ENCODE peak calls at places on chromosomes 1 and 21, in nine cellular contexts. One of them, this sample, is unnamed.

GRCh38 chr1:179058343-179059184 is 23.3 kb upstream of the TOR3A start:
- DNase-seq in BJ: peak; percentile 58
- DNase-seq in neuronal stem cell: no peak
- DNase-seq in ovary: no peak
- DNase-seq in uterus: no peak
- DNase-seq in psoas muscle: no peak
- DNase-seq in HFF-Myc: no peak
- DNase-seq in heart right ventricle: no peak
- DNase-seq in neural progenitor cell: no peak
- DNase-seq in this sample: no peak

GRCh38 chr1:26358411-26359384 is 4.8 kb upstream of the CRYBG2 start:
- DNase-seq in BJ: no peak
- DNase-seq in neuronal stem cell: no peak
- DNase-seq in HFF-Myc: no peak
- DNase-seq in heart right ventricle: no peak
- DNase-seq in psoas muscle: no peak
- DNase-seq in ovary: no peak
- DNase-seq in neural progenitor cell: no peak
- DNase-seq in uterus: no peak
- DNase-seq in this sample: peak; percentile 65

GRCh38 chr1:180563013-180563827 is 4.5 kb downstream of the OVAAL start:
- DNase-seq in neural progenitor cell: no peak
- DNase-seq in BJ: no peak
- DNase-seq in HFF-Myc: no peak
- DNase-seq in neuronal stem cell: no peak
- DNase-seq in ovary: no peak
- DNase-seq in heart right ventricle: no peak
- DNase-seq in uterus: no peak
- DNase-seq in psoas muscle: no peak
- DNase-seq in this sample: no peak

GRCh38 chr1:185479781-185480180 is 162.7 kb upstream of the IVNS1ABP start:
- DNase-seq in HFF-Myc: no peak
- DNase-seq in neural progenitor cell: peak; percentile 59
- DNase-seq in psoas muscle: no peak
- DNase-seq in BJ: no peak
- DNase-seq in heart right ventricle: no peak
- DNase-seq in uterus: no peak
- DNase-seq in neuronal stem cell: peak; percentile 18
- DNase-seq in ovary: no peak
- DNase-seq in this sample: no peak

GRCh38 chr1:21914880-21915640 is 22.1 kb downstream of the HSPG2 start:
- DNase-seq in neural progenitor cell: no peak
- DNase-seq in HFF-Myc: no peak
- DNase-seq in neuronal stem cell: no peak
- DNase-seq in BJ: no peak
- DNase-seq in uterus: no peak
- DNase-seq in ovary: no peak
- DNase-seq in psoas muscle: peak; percentile 44
- DNase-seq in heart right ventricle: peak; percentile 72
- DNase-seq in this sample: no peak

GRCh38 chr1:24964811-24965570 is 34.9 kb upstream of the RUNX3 start:
- DNase-seq in HFF-Myc: no peak
- DNase-seq in psoas muscle: peak; percentile 34
- DNase-seq in uterus: no peak
- DNase-seq in neuronal stem cell: no peak
- DNase-seq in ovary: no peak
- DNase-seq in neural progenitor cell: no peak
- DNase-seq in BJ: no peak
- DNase-seq in heart right ventricle: peak; percentile 44
- DNase-seq in this sample: peak; percentile 48

GRCh38 chr1:58727363-58727762 is 27.5 kb upstream of the MYSM1 start:
- DNase-seq in neuronal stem cell: no peak
- DNase-seq in ovary: no peak
- DNase-seq in heart right ventricle: no peak
- DNase-seq in HFF-Myc: peak; percentile 86
- DNase-seq in BJ: peak; percentile 74
- DNase-seq in psoas muscle: no peak
- DNase-seq in neural progenitor cell: no peak
- DNase-seq in uterus: no peak
- DNase-seq in this sample: no peak

GRCh38 chr1:52127181-52128175 is 14.4 kb upstream of the ZFYVE9 start:
- DNase-seq in uterus: no peak
- DNase-seq in neuronal stem cell: no peak
- DNase-seq in neural progenitor cell: no peak
- DNase-seq in HFF-Myc: peak; percentile 47
- DNase-seq in BJ: no peak
- DNase-seq in heart right ventricle: no peak
- DNase-seq in ovary: peak; percentile 11
- DNase-seq in psoas muscle: no peak
- DNase-seq in this sample: peak; percentile 50

GRCh38 chr1:226060976-226061792 is 1.3 kb upstream of the H3-3A start:
- DNase-seq in uterus: no peak
- DNase-seq in psoas muscle: no peak
- DNase-seq in heart right ventricle: no peak
- DNase-seq in neural progenitor cell: no peak
- DNase-seq in HFF-Myc: no peak
- DNase-seq in ovary: no peak
- DNase-seq in neuronal stem cell: no peak
- DNase-seq in BJ: no peak
- DNase-seq in this sample: no peak

GRCh38 chr1:44810101-44810761 is 1.9 kb downstream of the BTBD19 start:
- DNase-seq in uterus: peak; percentile 62
- DNase-seq in neural progenitor cell: no peak
- DNase-seq in heart right ventricle: peak; percentile 64
- DNase-seq in HFF-Myc: no peak
- DNase-seq in neuronal stem cell: no peak
- DNase-seq in ovary: no peak
- DNase-seq in BJ: no peak
- DNase-seq in psoas muscle: peak; percentile 70
- DNase-seq in this sample: no peak

GRCh38 chr1:87252406-87252805 is 76.3 kb upstream of the LMO4 start:
- DNase-seq in BJ: peak; percentile 69
- DNase-seq in uterus: no peak
- DNase-seq in neural progenitor cell: no peak
- DNase-seq in heart right ventricle: no peak
- DNase-seq in ovary: no peak
- DNase-seq in neuronal stem cell: no peak
- DNase-seq in HFF-Myc: peak; percentile 97
- DNase-seq in psoas muscle: no peak
- DNase-seq in this sample: no peak

GRCh38 chr1:29249170-29249691 is 12.9 kb downstream of the PTPRU start:
- DNase-seq in HFF-Myc: no peak
- DNase-seq in ovary: no peak
- DNase-seq in psoas muscle: no peak
- DNase-seq in uterus: no peak
- DNase-seq in neuronal stem cell: no peak
- DNase-seq in BJ: no peak
- DNase-seq in neural progenitor cell: peak; percentile 89
- DNase-seq in heart right ventricle: no peak
- DNase-seq in this sample: no peak

GRCh38 chr1:51612349-51612982 is 4.4 kb upstream of the OSBPL9 start:
- DNase-seq in heart right ventricle: no peak
- DNase-seq in HFF-Myc: no peak
- DNase-seq in uterus: no peak
- DNase-seq in BJ: no peak
- DNase-seq in psoas muscle: no peak
- DNase-seq in neural progenitor cell: no peak
- DNase-seq in ovary: no peak
- DNase-seq in neuronal stem cell: no peak
- DNase-seq in this sample: no peak

GRCh38 chr1:47302472-47302871 is 11.5 kb downstream of the STIL start:
- DNase-seq in heart right ventricle: no peak
- DNase-seq in neural progenitor cell: no peak
- DNase-seq in ovary: no peak
- DNase-seq in HFF-Myc: no peak
- DNase-seq in BJ: no peak
- DNase-seq in neuronal stem cell: no peak
- DNase-seq in uterus: no peak
- DNase-seq in psoas muscle: no peak
- DNase-seq in this sample: no peak

GRCh38 chr1:33445108-33445507 is 14.2 kb upstream of the PHC2 start:
- DNase-seq in heart right ventricle: no peak
- DNase-seq in neuronal stem cell: no peak
- DNase-seq in psoas muscle: no peak
- DNase-seq in uterus: no peak
- DNase-seq in neural progenitor cell: no peak
- DNase-seq in HFF-Myc: no peak
- DNase-seq in ovary: no peak
- DNase-seq in BJ: no peak
- DNase-seq in this sample: no peak
- H3K4me3 ChIP-seq in heart right ventricle: no peak overlapping the region
- H3K4me3 ChIP-seq in neuronal stem cell: no peak overlapping the region
- H3K4me3 ChIP-seq in psoas muscle: no peak overlapping the region
- H3K4me3 ChIP-seq in uterus: no peak overlapping the region
- H3K4me3 ChIP-seq in neural progenitor cell: no peak overlapping the region
- H3K4me3 ChIP-seq in HFF-Myc: no peak overlapping the region
- H3K4me3 ChIP-seq in ovary: no peak overlapping the region
- H3K4me3 ChIP-seq in BJ: no peak overlapping the region
- H3K4me3 ChIP-seq in this sample: no peak overlapping the region

DNA sequence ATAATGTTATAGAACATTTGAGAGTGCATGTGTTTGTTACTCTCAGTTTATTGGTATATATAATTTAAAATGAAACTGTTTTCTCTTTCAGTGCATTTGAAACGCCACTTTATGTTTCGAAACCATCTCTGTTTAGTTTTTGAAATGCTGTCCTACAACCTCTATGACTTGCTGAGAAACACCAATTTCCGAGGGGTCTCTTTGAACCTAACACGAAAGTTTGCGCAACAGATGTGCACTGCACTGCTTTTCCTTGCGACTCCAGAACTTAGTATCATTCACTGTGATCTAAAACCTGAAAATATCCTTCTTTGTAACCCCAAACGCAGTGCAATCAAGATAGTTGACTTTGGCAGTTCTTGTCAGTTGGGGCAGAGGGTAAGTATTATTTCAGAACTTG is 123.5 kb downstream of the DYRK1A start:
- DNase-seq in ovary: no peak
- DNase-seq in heart right ventricle: no peak
- DNase-seq in HFF-Myc: no peak
- DNase-seq in neuronal stem cell: no peak
- DNase-seq in uterus: no peak
- DNase-seq in neural progenitor cell: no peak
- DNase-seq in BJ: no peak
- DNase-seq in psoas muscle: no peak
- DNase-seq in this sample: no peak
- H3K4me3 ChIP-seq in ovary: no peak overlapping the region
- H3K4me3 ChIP-seq in heart right ventricle: no peak overlapping the region
- H3K4me3 ChIP-seq in HFF-Myc: no peak overlapping the region
- H3K4me3 ChIP-seq in neuronal stem cell: no peak overlapping the region
- H3K4me3 ChIP-seq in uterus: no peak overlapping the region
- H3K4me3 ChIP-seq in neural progenitor cell: no peak overlapping the region
- H3K4me3 ChIP-seq in BJ: no peak overlapping the region
- H3K4me3 ChIP-seq in psoas muscle: no peak overlapping the region
- H3K4me3 ChIP-seq in this sample: no peak overlapping the region

GRCh38 chr1:61120307-61120840 is 38.0 kb downstream of the NFIA start:
- DNase-seq in HFF-Myc: no peak
- DNase-seq in heart right ventricle: no peak
- DNase-seq in BJ: no peak
- DNase-seq in ovary: no peak
- DNase-seq in neuronal stem cell: no peak
- DNase-seq in psoas muscle: no peak
- DNase-seq in neural progenitor cell: no peak
- DNase-seq in uterus: no peak
- DNase-seq in this sample: no peak

GRCh38 chr1:61121631-61122030 is 39.3 kb downstream of the NFIA start:
- DNase-seq in psoas muscle: no peak
- DNase-seq in neuronal stem cell: no peak
- DNase-seq in BJ: no peak
- DNase-seq in uterus: no peak
- DNase-seq in HFF-Myc: no peak
- DNase-seq in heart right ventricle: no peak
- DNase-seq in neural progenitor cell: no peak
- DNase-seq in ovary: no peak
- DNase-seq in this sample: no peak

GRCh38 chr1:61119085-61119484 is 36.7 kb downstream of the NFIA start:
- DNase-seq in HFF-Myc: no peak
- DNase-seq in psoas muscle: no peak
- DNase-seq in BJ: no peak
- DNase-seq in uterus: no peak
- DNase-seq in ovary: no peak
- DNase-seq in heart right ventricle: no peak
- DNase-seq in neuronal stem cell: no peak
- DNase-seq in neural progenitor cell: no peak
- DNase-seq in this sample: no peak

GRCh38 chr1:61122389-61122788 is 40.0 kb downstream of the NFIA start:
- DNase-seq in heart right ventricle: no peak
- DNase-seq in neuronal stem cell: no peak
- DNase-seq in HFF-Myc: no peak
- DNase-seq in neural progenitor cell: no peak
- DNase-seq in uterus: no peak
- DNase-seq in BJ: no peak
- DNase-seq in ovary: no peak
- DNase-seq in psoas muscle: no peak
- DNase-seq in this sample: no peak

DNA sequence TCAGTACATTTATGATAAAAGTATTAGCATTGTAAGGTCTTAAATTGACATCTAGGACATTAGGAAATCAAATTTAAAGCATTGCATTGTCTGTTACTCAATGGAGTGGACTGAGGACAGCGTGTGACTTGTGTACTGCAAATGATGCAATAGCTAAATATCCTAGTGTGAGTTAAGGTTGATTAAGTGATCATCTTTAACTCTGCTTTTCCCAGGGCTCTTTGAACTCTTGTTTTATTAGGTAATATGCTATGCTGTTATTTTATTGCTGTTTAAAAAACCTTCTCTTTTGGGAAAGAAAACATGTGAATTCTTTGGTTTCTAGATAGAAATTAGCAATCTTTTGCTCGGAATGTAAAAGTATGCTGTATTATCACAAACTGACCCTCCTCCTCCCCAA is 38.6 kb downstream of the NFIA start:
- DNase-seq in BJ: no peak
- DNase-seq in ovary: no peak
- DNase-seq in HFF-Myc: no peak
- DNase-seq in neural progenitor cell: no peak
- DNase-seq in heart right ventricle: no peak
- DNase-seq in psoas muscle: no peak
- DNase-seq in uterus: no peak
- DNase-seq in neuronal stem cell: no peak
- DNase-seq in this sample: no peak
- H3K4me3 ChIP-seq in BJ: no peak overlapping the region
- H3K4me3 ChIP-seq in ovary: no peak overlapping the region
- H3K4me3 ChIP-seq in HFF-Myc: no peak overlapping the region
- H3K4me3 ChIP-seq in neural progenitor cell: no peak overlapping the region
- H3K4me3 ChIP-seq in heart right ventricle: no peak overlapping the region
- H3K4me3 ChIP-seq in psoas muscle: peak overlapping the region; percentile 62
- H3K4me3 ChIP-seq in uterus: no peak overlapping the region
- H3K4me3 ChIP-seq in neuronal stem cell: no peak overlapping the region
- H3K4me3 ChIP-seq in this sample: peak overlapping the region; percentile 35

DNA sequence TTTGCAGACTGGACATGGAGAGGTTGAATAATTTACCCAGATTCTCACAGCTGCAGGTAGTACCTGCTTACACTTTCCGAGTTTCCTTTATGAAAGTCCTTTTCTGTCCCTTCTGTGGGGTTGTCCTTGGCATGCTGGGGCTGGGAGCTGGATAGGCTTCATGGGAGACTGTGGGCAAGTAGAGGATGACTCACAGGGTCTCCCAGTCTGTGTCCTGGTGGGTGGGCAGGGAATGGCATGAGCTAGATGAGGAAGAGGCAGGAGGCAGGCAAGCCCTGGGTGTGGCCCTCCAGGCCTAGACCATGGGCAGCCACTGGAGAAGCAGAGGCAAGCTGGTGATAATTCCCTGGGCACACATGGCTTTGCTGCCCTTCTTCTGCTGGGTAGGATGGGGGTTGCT is 80.6 kb downstream of the NAV1 start:
- DNase-seq in uterus: no peak
- DNase-seq in neuronal stem cell: no peak
- DNase-seq in psoas muscle: no peak
- DNase-seq in HFF-Myc: no peak
- DNase-seq in heart right ventricle: no peak
- DNase-seq in neural progenitor cell: no peak
- DNase-seq in ovary: no peak
- DNase-seq in BJ: no peak
- DNase-seq in this sample: no peak
- H3K4me3 ChIP-seq in uterus: no peak overlapping the region
- H3K4me3 ChIP-seq in neuronal stem cell: no peak overlapping the region
- H3K4me3 ChIP-seq in psoas muscle: no peak overlapping the region
- H3K4me3 ChIP-seq in HFF-Myc: no peak overlapping the region
- H3K4me3 ChIP-seq in heart right ventricle: no peak overlapping the region
- H3K4me3 ChIP-seq in neural progenitor cell: no peak overlapping the region
- H3K4me3 ChIP-seq in ovary: no peak overlapping the region
- H3K4me3 ChIP-seq in BJ: no peak overlapping the region
- H3K4me3 ChIP-seq in this sample: no peak overlapping the region

This sample was measured in Karpas-422.